ENCODE peak calls at places on chromosomes 12 and 14, in eight cellular contexts. D is NCI-H510A treated with DMSO at 0.1 percent for 48 hours, B is astrocyte of the spinal cord, Y is ELR, C is NCI-H1092 treated with DMSO at 0.1 percent for 48 hours, Q is NCI-H1436, O is NCI-H2107, V is LoVo. G is an unnamed sample.

GRCh38 chr12:88726806-88727722 is 146.8 kb upstream of the KITLG start:
- DNase-seq in D (no peak), B (peak; percentile 36), Y (peak; percentile 81), C (no peak), Q (no peak), O (no peak), V (no peak), G (no peak)

GRCh38 chr14:56482306-56482705 is 97.3 kb upstream of the TMEM260 start:
- DNase-seq in D (peak; percentile 43), B (no peak), Y (peak; percentile 20), C (peak; percentile 51), Q (peak; percentile 20), O (peak; percentile 67), V (no peak), G (no peak)

GRCh38 chr12:117875652-117876491 is 92.9 kb downstream of the KSR2 start:
- DNase-seq in D (peak; percentile 73), B (peak; percentile 54), Y (peak; percentile 51), C (peak; percentile 76), Q (peak; percentile 84), O (peak; percentile 92), V (no peak), G (peak; percentile 91)

GRCh38 chr12:68359669-68360068 is 27.5 kb upstream of the MDM1 start:
- DNase-seq in D (no peak), B (no peak), Y (no peak), C (no peak), Q (no peak), O (no peak), V (no peak), G (no peak)

GRCh38 chr14:80979951-80980350 is 24.5 kb downstream of the TSHR start:
- DNase-seq in D (no peak), B (no peak), Y (no peak), C (no peak), Q (no peak), O (no peak), V (no peak), G (no peak)

GRCh38 chr14:44029933-44030332 is 477.1 kb downstream of the FSCB start:
- DNase-seq in D (no peak), B (no peak), Y (no peak), C (no peak), Q (no peak), O (no peak), V (no peak), G (no peak)

GRCh38 chr12:93322784-93323183 is 54.9 kb upstream of the NUDT4 start:
- DNase-seq in D (no peak), B (peak; percentile 22), Y (peak; percentile 82), C (no peak), Q (no peak), O (no peak), V (peak; percentile 82), G (no peak)

GRCh38 chr12:125164541-125164940 is 99.3 kb downstream of the AACS start:
- DNase-seq in D (no peak), B (no peak), Y (no peak), C (no peak), Q (no peak), O (no peak), V (no peak), G (no peak)

GRCh38 chr12:8637666-8638065 is 25.0 kb downstream of the MFAP5 start:
- DNase-seq in D (no peak), B (no peak), Y (no peak), C (no peak), Q (no peak), O (no peak), V (no peak), G (no peak)

GRCh38 chr12:82314406-82314892 is 43.7 kb downstream of the CCDC59 start:
- DNase-seq in D (no peak), B (no peak), Y (no peak), C (no peak), Q (no peak), O (no peak), V (no peak), G (no peak)

GRCh38 chr12:6335451-6336078 is 6.3 kb downstream of the TNFRSF1A start:
- DNase-seq in D (peak; percentile 20), B (peak; percentile 87), Y (peak; percentile 97), C (no peak), Q (no peak), O (no peak), V (peak; percentile 84), G (no peak)

GRCh38 chr12:93962336-93962735 is 186.0 kb upstream of the PLXNC1 start:
- DNase-seq in D (no peak), B (no peak), Y (no peak), C (no peak), Q (no peak), O (no peak), V (no peak), G (no peak)

GRCh38 chr14:78319826-78320635 is 149.9 kb downstream of the NRXN3 start:
- DNase-seq in D (peak; percentile 83), B (no peak), Y (no peak), C (peak; percentile 97), Q (peak; percentile 83), O (peak; percentile 90), V (no peak), G (peak; percentile 46)

GRCh38 chr14:50403433-50403832 is 6.8 kb upstream of the CDKL1 start:
- DNase-seq in D (peak; percentile 30), B (peak; percentile 33), Y (peak; percentile 21), C (no peak), Q (no peak), O (no peak), V (no peak), G (no peak)

GRCh38 chr12:91331371-91331770 is 148.8 kb upstream of the DCN start:
- DNase-seq in D (no peak), B (no peak), Y (no peak), C (no peak), Q (no peak), O (no peak), V (no peak), G (no peak)

GRCh38 chr12:19244312-19244711 is 114.8 kb downstream of the PLEKHA5 start:
- DNase-seq in D (no peak), B (no peak), Y (no peak), C (no peak), Q (no peak), O (no peak), V (no peak), G (no peak)

GRCh38 chr12:110007874-110008273 is 8.6 kb downstream of the ANKRD13A start:
- DNase-seq in D (no peak), B (no peak), Y (no peak), C (no peak), Q (no peak), O (no peak), V (no peak), G (no peak)

GRCh38 chr14:103928011-103928890 is at the start of gene TDRD9:
- DNase-seq in D (no peak), B (no peak), Y (no peak), C (no peak), Q (no peak), O (no peak), V (no peak), G (no peak)

GRCh38 chr12:77847060-77847541 is 16.4 kb downstream of the NAV3 start:
- DNase-seq in D (peak; percentile 28), B (peak; percentile 54), Y (peak; percentile 42), C (no peak), Q (no peak), O (no peak), V (no peak), G (no peak)

GRCh38 chr12:61993734-61994345 is 266.4 kb upstream of the USP15 start:
- DNase-seq in D (peak; percentile 62), B (peak; percentile 13), Y (peak; percentile 3), C (no peak), Q (no peak), O (peak; percentile 19), V (peak; percentile 16), G (no peak)

G was measured in NCI-H2227 treated with DMSO at 0.1 percent for 48 hours.